ENCODE peak calls at places on chromosomes 13 and 19, in five cellular contexts. V, U, H, T and N are unnamed samples.

GRCh38 chr19:19262190-19263057 is 10.7 kb downstream of the TM6SF2 start:
- DNase-seq in T (no peak), H (no peak), V (peak; percentile 41), U (no peak), N (peak; percentile 16)

GRCh38 chr13:93201992-93202558 is 24.5 kb upstream of the GPC6 start:
- DNase-seq in U (no peak), V (peak; percentile 20), T (no peak), H (no peak), N (no peak)

GRCh38 chr13:90230311-90230710 is 1117.2 kb upstream of the MIR17HG start:
- DNase-seq in H (no peak), T (no peak), U (no peak), V (no peak), N (no peak)

GRCh38 chr13:74206855-74207254 is 72.7 kb upstream of the KLF12 start:
- DNase-seq in V (no peak), H (no peak), U (no peak), T (no peak), N (no peak)

GRCh38 chr13:74555291-74556001 is 421.2 kb upstream of the KLF12 start:
- DNase-seq in H (no peak), U (no peak), T (no peak), V (no peak), N (no peak)

GRCh38 chr13:111540486-111540885 is 220.0 kb downstream of the TEX29 start:
- DNase-seq in H (no peak), U (no peak), V (no peak), T (no peak), N (no peak)

GRCh38 chr13:109715902-109716301 is 70.5 kb downstream of the IRS2 start:
- DNase-seq in V (no peak), U (no peak), T (no peak), H (no peak), N (no peak)

GRCh38 chr13:75603038-75603437 is 33.1 kb upstream of the LMO7 start:
- DNase-seq in V (no peak), U (no peak), H (no peak), T (no peak), N (no peak)

GRCh38 chr19:7595466-7596133 is at the start of gene CAMSAP3:
- DNase-seq in V (peak; percentile 92), T (no peak), U (no peak), H (no peak), N (peak; percentile 82)

GRCh38 chr19:5340637-5341447 is at the start of gene PTPRS:
- DNase-seq in V (peak; percentile 98), T (peak; percentile 79), H (no peak), U (peak; percentile 59), N (peak; percentile 86)

GRCh38 chr13:59750860-59751259 is 412.9 kb downstream of the DIAPH3 start:
- DNase-seq in U (no peak), H (no peak), V (no peak), T (no peak), N (no peak)

GRCh38 chr19:13208131-13208963 is 58.1 kb downstream of the IER2 start:
- DNase-seq in T (peak; percentile 70), U (peak; percentile 50), V (no peak), H (peak; percentile 77), N (peak; percentile 78)

GRCh38 chr13:39385154-39385553 is 217.8 kb downstream of the LHFPL6 start:
- DNase-seq in U (no peak), H (no peak), T (no peak), V (no peak), N (no peak)

GRCh38 chr13:42396501-42396900 is 124.5 kb downstream of the AKAP11 start:
- DNase-seq in T (no peak), U (no peak), V (no peak), H (no peak), N (no peak)

GRCh38 chr19:35287713-35288112 is 4.2 kb upstream of the MAG start:
- DNase-seq in T (no peak), H (no peak), U (no peak), V (no peak), N (no peak)

GRCh38 chr19:55452381-55453325 is 8.8 kb downstream of the ISOC2 start:
- DNase-seq in V (peak; percentile 90), H (no peak), U (no peak), T (no peak), N (no peak)

GRCh38 chr13:110390572-110390971 is 83.5 kb downstream of the COL4A2 start:
- DNase-seq in H (no peak), U (no peak), T (no peak), V (no peak), N (no peak)

GRCh38 chr13:57063007-57063406 is 77.7 kb upstream of the PRR20A start:
- DNase-seq in H (no peak), V (no peak), T (no peak), U (no peak), N (no peak)

GRCh38 chr13:95749545-95749944 is 72.6 kb downstream of the DNAJC3 start:
- DNase-seq in T (no peak), U (no peak), H (no peak), V (no peak), N (no peak)

GRCh38 chr13:99015606-99016520 is 38.0 kb upstream of the DOCK9 start:
- DNase-seq in H (no peak), U (no peak), T (no peak), V (no peak), N (no peak)

GRCh38 chr13:32737111-32737571 is 150.9 kb downstream of the PDS5B start:
- DNase-seq in U (no peak), V (no peak), T (no peak), H (peak; percentile 63), N (no peak)

GRCh38 chr19:35313614-35314013 is 15.4 kb upstream of the CD22 start:
- DNase-seq in T (no peak), H (no peak), V (peak; percentile 12), U (no peak), N (no peak)

GRCh38 chr19:49272204-49272603 is 52.8 kb downstream of the SLC6A16 start:
- DNase-seq in H (no peak), U (no peak), T (no peak), V (no peak), N (no peak)

GRCh38 chr13:69683921-69684663 is 423.5 kb upstream of the ATXN8OS start:
- DNase-seq in H (no peak), U (no peak), V (peak; percentile 13), T (no peak), N (no peak)

GRCh38 chr13:93698016-93698613 is 471.5 kb downstream of the GPC6 start:
- DNase-seq in T (no peak), H (no peak), U (no peak), V (no peak), N (no peak)

GRCh38 chr19:5068251-5069090 is 99.6 kb downstream of the KDM4B start:
- DNase-seq in V (no peak), H (no peak), U (no peak), T (no peak), N (no peak)

GRCh38 chr13:40109324-40109958 is 454.0 kb downstream of the COG6 start:
- DNase-seq in T (no peak), H (no peak), V (no peak), U (no peak), N (no peak)

GRCh38 chr19:52336976-52337375 is 933 bp downstream of the ZNF610 start:
- DNase-seq in T (no peak), V (no peak), H (no peak), U (no peak), N (no peak)

GRCh38 chr19:52331757-52332156 is 4.3 kb upstream of the ZNF610 start:
- DNase-seq in T (no peak), H (no peak), V (no peak), U (no peak), N (no peak)

GRCh38 chr19:52335768-52336116 is 301 bp upstream of the ZNF610 start:
- DNase-seq in V (no peak), U (no peak), T (no peak), H (no peak), N (no peak)

GRCh38 chr19:52336117-52336811 is at the start of gene ZNF610:
- DNase-seq in T (peak; percentile 90), H (peak; percentile 34), U (peak; percentile 80), V (no peak), N (peak; percentile 71)
- TF ChIP-seq POLR2A in T (no peak), H (peak; percentile 68), U (peak; percentile 29), V (no peak), N (peak; percentile 57)

GRCh38 chr19:44113138-44113783 is at the start of gene ZNF225:
- DNase-seq in V (peak; percentile 91), H (peak; percentile 87), T (peak; percentile 98), U (peak; percentile 97), N (peak; percentile 69)
- TF ChIP-seq POLR2AphosphoS5 in V (peak; percentile 56), H (peak; percentile 55), T (peak; percentile 14), U (peak; percentile 83), N (no peak)

DNA sequence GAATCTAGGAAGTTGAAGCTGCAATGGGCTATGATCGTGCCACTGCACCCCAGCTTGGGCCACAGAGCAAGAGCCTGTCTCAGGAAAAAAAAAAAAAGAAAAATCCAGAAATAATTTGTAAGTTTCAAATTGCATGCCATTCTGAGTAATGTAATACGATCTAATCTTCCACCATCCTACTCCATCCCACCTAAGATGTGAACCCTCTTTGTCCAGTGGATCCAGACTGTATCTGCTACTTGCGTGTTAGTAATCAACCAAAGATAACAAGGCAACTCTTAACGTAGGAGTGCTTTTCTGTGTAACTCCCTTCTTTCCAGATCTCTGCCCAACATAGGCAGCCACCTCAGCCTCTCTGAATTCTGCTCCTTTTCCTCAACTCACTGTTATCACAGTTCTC is 24.3 kb downstream of the RFC3 start:
- DNase-seq in T (no peak), V (no peak), U (no peak), H (no peak), N (no peak)
- TF ChIP-seq POLR2A in T (no peak), V (no peak), U (no peak), H (no peak), N (no peak)

GRCh38 chr19:11848594-11849263 is at the start of gene ZNF439:
- DNase-seq in U (peak; percentile 92), H (peak; percentile 52), V (peak; percentile 40), T (peak; percentile 90), N (peak; percentile 71)
- TF ChIP-seq POLR2AphosphoS5 in U (peak; percentile 57), H (no peak), V (no peak), T (peak; percentile 44), N (no peak)

GRCh38 chr19:6572217-6572616 is 18.7 kb downstream of the CD70 start:
- DNase-seq in V (no peak), H (no peak), U (no peak), T (no peak), N (no peak)

GRCh38 chr19:6580313-6580712 is 10.6 kb downstream of the CD70 start:
- DNase-seq in T (no peak), U (no peak), V (no peak), H (no peak), N (no peak)

GRCh38 chr19:6576869-6577281 is 14.1 kb downstream of the CD70 start:
- DNase-seq in U (no peak), H (no peak), T (no peak), V (peak; percentile 44), N (no peak)

GRCh38 chr19:6579450-6580178 is 11.3 kb downstream of the CD70 start:
- DNase-seq in T (no peak), H (no peak), U (no peak), V (no peak), N (no peak)

GRCh38 chr19:6577410-6578125 is 13.4 kb downstream of the CD70 start:
- DNase-seq in T (no peak), H (peak; percentile 96), V (peak; percentile 38), U (no peak), N (no peak)
- TF ChIP-seq POLR2A in T (no peak), H (peak; percentile 69), V (no peak), U (no peak), N (peak; percentile 76)

GRCh38 chr13:112692586-112692985 is 2.7 kb downstream of the ATP11A start:
- DNase-seq in U (no peak), H (no peak), V (no peak), T (no peak), N (no peak)
- TF ChIP-seq POLR2AphosphoS5 in U (no peak), H (no peak), V (no peak), T (no peak), N (no peak)